ENCODE peak calls at places on chromosomes 16 and 17, in four cellular contexts. E is NCI-H1436, G is mucosa of descending colon, I is activated T-helper 1 cell treated with Interleukin-2 at 50 U/mL for 16 hours. N is an unnamed sample.

GRCh38 chr16:68370921-68371651 is 60.3 kb downstream of the PRMT7 start:
- DNase-seq in E (no peak), G (peak), I (no peak), N (no peak)

GRCh38 chr16:88533945-88534641 is 36.1 kb upstream of the ZC3H18 start:
- DNase-seq in E (peak), G (peak), I (peak), N (peak)

GRCh38 chr16:54326266-54326662 is 39.7 kb upstream of the IRX3 start:
- DNase-seq in E (no peak), G (no peak), I (no peak), N (no peak)

GRCh38 chr17:31310877-31311276 is 3.0 kb downstream of the EVI2B start:
- DNase-seq in E (no peak), G (no peak), I (no peak), N (no peak)

GRCh38 chr16:69073181-69073669 is 32.2 kb upstream of the HAS3 start:
- DNase-seq in E (no peak), G (no peak), I (no peak), N (no peak)

GRCh38 chr16:70758786-70759185 is 42.2 kb downstream of the VAC14 start:
- DNase-seq in E (no peak), G (peak), I (no peak), N (no peak)

GRCh38 chr17:72771734-72772133 is 320.8 kb downstream of the SLC39A11 start:
- DNase-seq in E (no peak), G (no peak), I (no peak), N (no peak)

GRCh38 chr17:78789663-78790181 is 7.6 kb upstream of the CYTH1 start:
- DNase-seq in E (peak), G (peak), I (peak), N (no peak)

GRCh38 chr17:14067347-14067746 is 2.0 kb upstream of the COX10 start:
- DNase-seq in E (no peak), G (no peak), I (no peak), N (no peak)

GRCh38 chr16:11004957-11005610 is 60.7 kb downstream of the CLEC16A start:
- DNase-seq in E (no peak), G (no peak), I (no peak), N (no peak)

GRCh38 chr16:801584-802363 is 1.2 kb upstream of the GNG13 start:
- DNase-seq in E (no peak), G (no peak), I (no peak), N (no peak)

GRCh38 chr17:44186307-44187130 is at the start of gene TMUB2:
- DNase-seq in E (peak), G (peak), I (peak), N (peak)

GRCh38 chr17:63950940-63951907 is 19.1 kb upstream of the CD79B start:
- DNase-seq in E (no peak), G (peak), I (no peak), N (no peak)

GRCh38 chr17:14604920-14605599 is 304.2 kb downstream of the HS3ST3B1 start:
- DNase-seq in E (no peak), G (no peak), I (no peak), N (no peak)

GRCh38 chr16:4699030-4699556 is 5.7 kb downstream of the NUDT16L1 start:
- DNase-seq in E (no peak), G (no peak), I (no peak), N (no peak)

GRCh38 chr17:69406906-69407305 is 7.6 kb upstream of the MAP2K6 start:
- DNase-seq in E (no peak), G (no peak), I (no peak), N (no peak)

GRCh38 chr17:42067371-42068180 is 17.2 kb upstream of the C17orf113 start:
- DNase-seq in E (peak), G (peak), I (peak), N (peak)

GRCh38 chr17:77312786-77313599 is 172.2 kb downstream of the SEC14L1 start:
- DNase-seq in E (no peak), G (peak), I (no peak), N (no peak)

GRCh38 chr16:46607529-46607928 is 13.7 kb downstream of the SHCBP1 start:
- DNase-seq in E (peak), G (no peak), I (no peak), N (no peak)

GRCh38 chr17:10316986-10317834 is 55.6 kb downstream of the MYH13 start:
- DNase-seq in E (no peak), G (peak), I (no peak), N (no peak)

GRCh38 chr16:11497851-11498289 is 88.8 kb downstream of the LITAF start:
- DNase-seq in E (no peak), G (no peak), I (no peak), N (no peak)

GRCh38 chr17:13704333-13704732 is 102.6 kb upstream of the HS3ST3A1 start:
- DNase-seq in E (no peak), G (no peak), I (no peak), N (no peak)

GRCh38 chr17:64533784-64534183 is 27.0 kb downstream of the CEP95 start:
- DNase-seq in E (no peak), G (no peak), I (no peak), N (no peak)